ENCODE peak calls at places on chromosomes 11 and 22, in five cellular contexts. U is effector CD4-positive, alpha-beta T cell; E is stimulated activated CD4-positive, alpha-beta T cell treated with anti-CD3 and anti-CD28 coated beads, Interleukin-15, amount 100 ng/mL, for 48 hours; O is nephron progenitor cell; N is amniotic stem cell. Z is an unnamed sample.

GRCh38 chr11:72621008-72621610 is 53.1 kb downstream of the PDE2A start:
- DNase-seq in N (no peak), O (no peak), U (no peak), E (no peak), Z (no peak)

GRCh38 chr11:122209619-122210377 is 93.8 kb upstream of the BLID start:
- DNase-seq in N (no peak), U (no peak), E (no peak), O (no peak), Z (no peak)

GRCh38 chr22:20245577-20246367 is 22.3 kb downstream of the RTN4R start:
- DNase-seq in N (no peak), O (peak; percentile 45), U (no peak), E (no peak), Z (no peak)

GRCh38 chr22:35634981-35635540 is 13.2 kb upstream of the APOL6 start:
- DNase-seq in O (no peak), U (no peak), E (no peak), N (no peak), Z (peak; percentile 2)

GRCh38 chr11:83403990-83404389 is 117.8 kb upstream of the CCDC90B start:
- DNase-seq in O (no peak), N (no peak), E (no peak), U (no peak), Z (no peak)

GRCh38 chr11:101008961-101009684 is 120.5 kb downstream of the PGR start:
- DNase-seq in U (no peak), N (no peak), E (no peak), O (no peak), Z (no peak)

GRCh38 chr11:60872124-60872951 is 5.0 kb downstream of the ZP1 start:
- DNase-seq in U (no peak), O (no peak), N (no peak), E (no peak), Z (peak; percentile 45)

GRCh38 chr11:99244613-99245012 is 223.9 kb downstream of the CNTN5 start:
- DNase-seq in N (no peak), E (no peak), U (no peak), O (no peak), Z (no peak)

GRCh38 chr11:122261546-122261945 is 145.5 kb upstream of the BLID start:
- DNase-seq in N (no peak), O (no peak), U (no peak), E (no peak), Z (no peak)

GRCh38 chr11:62030071-62030684 is 62.7 kb upstream of the FTH1 start:
- DNase-seq in U (no peak), N (no peak), O (no peak), E (no peak), Z (no peak)

GRCh38 chr11:74257934-74258553 is 53.4 kb downstream of the P4HA3 start:
- DNase-seq in N (no peak), E (no peak), O (no peak), U (no peak), Z (no peak)

GRCh38 chr11:61091373-61092279 is 10.7 kb upstream of the CD5 start:
- DNase-seq in E (no peak), N (no peak), O (no peak), U (no peak), Z (no peak)

GRCh38 chr11:58629857-58630256 is 7.4 kb downstream of the CNTF start:
- DNase-seq in E (no peak), U (no peak), O (no peak), N (peak; percentile 24), Z (no peak)

GRCh38 chr11:72661486-72661885 is 12.7 kb downstream of the PDE2A start:
- DNase-seq in N (no peak), O (no peak), E (no peak), U (no peak), Z (no peak)

GRCh38 chr11:118921121-118921928 is 4.4 kb downstream of the BCL9L start:
- DNase-seq in E (no peak), U (no peak), N (no peak), O (no peak), Z (peak; percentile 76)